ENCODE peak calls at places on chromosomes 5 and 9, in six cellular contexts. Y is esophagus muscularis mucosa, Q is stomach, U is GM23338, D is HCT116, X is sigmoid colon. G is an unnamed sample.

GRCh38 chr9:76949865-76950264 is 44.0 kb upstream of the PRUNE2 start:
- DNase-seq in Y (no peak), Q (no peak), U (no peak), D (no peak), X (no peak), G (no peak)

GRCh38 chr5:11182441-11183080 is 421.5 kb upstream of the DAP start:
- DNase-seq in Y (no peak), Q (no peak), U (peak), D (peak), X (no peak), G (no peak)

GRCh38 chr9:124453586-124454191 is 3.4 kb downstream of the ADGRD2 start:
- DNase-seq in Y (no peak), Q (no peak), U (peak), D (peak), X (no peak), G (no peak)

GRCh38 chr9:127977877-127978647 is 2.7 kb downstream of the EEIG1 start:
- DNase-seq in Y (peak), Q (peak), U (peak), D (no peak), X (peak), G (no peak)

GRCh38 chr5:98905857-98906688 is 22.7 kb downstream of the CHD1 start:
- DNase-seq in Y (no peak), Q (no peak), U (peak), D (no peak), X (no peak), G (no peak)

GRCh38 chr5:1550287-1551076 is 26.7 kb upstream of the LPCAT1 start:
- DNase-seq in Y (no peak), Q (no peak), U (no peak), D (no peak), X (peak), G (no peak)

GRCh38 chr9:77751341-77752091 is 103.4 kb upstream of the GNA14 start:
- DNase-seq in Y (no peak), Q (no peak), U (peak), D (peak), X (no peak), G (peak)

GRCh38 chr9:37486616-37487544 is 1.1 kb downstream of the POLR1E start:
- DNase-seq in Y (no peak), Q (no peak), U (no peak), D (no peak), X (peak), G (no peak)

GRCh38 chr9:33241298-33241697 is 1.3 kb downstream of the SPINK4 start:
- DNase-seq in Y (no peak), Q (no peak), U (no peak), D (no peak), X (no peak), G (no peak)

GRCh38 chr5:3531320-3531986 is 64.2 kb upstream of the IRX1 start:
- DNase-seq in Y (peak), Q (no peak), U (peak), D (no peak), X (no peak), G (no peak)

GRCh38 chr9:85554349-85554748 is 187.4 kb downstream of the AGTPBP1 start:
- DNase-seq in Y (no peak), Q (no peak), U (peak), D (no peak), X (no peak), G (no peak)

GRCh38 chr9:98161851-98162250 is 30.6 kb downstream of the CORO2A start:
- DNase-seq in Y (no peak), Q (no peak), U (no peak), D (no peak), X (peak), G (no peak)

GRCh38 chr5:1633605-1634336 is 110.0 kb upstream of the LPCAT1 start:
- DNase-seq in Y (no peak), Q (peak), U (peak), D (peak), X (peak), G (peak)

GRCh38 chr5:13976223-13976622 is 31.7 kb upstream of the DNAH5 start:
- DNase-seq in Y (no peak), Q (no peak), U (no peak), D (no peak), X (no peak), G (no peak)

GRCh38 chr9:111356567-111357244 is 26.7 kb upstream of the OR2K2 start:
- DNase-seq in Y (no peak), Q (no peak), U (no peak), D (peak), X (peak), G (no peak)

GRCh38 chr9:15308511-15308910 is 1.5 kb upstream of the TTC39B start:
- DNase-seq in Y (no peak), Q (no peak), U (no peak), D (no peak), X (no peak), G (no peak)

GRCh38 chr9:95506438-95506691 is 10.4 kb downstream of the PTCH1 start:
- DNase-seq in Y (no peak), Q (no peak), U (no peak), D (no peak), X (no peak), G (no peak)

GRCh38 chr9:82466616-82467251 is 478.2 kb downstream of the SPATA31D1 start:
- DNase-seq in Y (no peak), Q (no peak), U (peak), D (no peak), X (no peak), G (no peak)

GRCh38 chr5:59661939-59662615 is 231.4 kb downstream of the PDE4D start:
- DNase-seq in Y (no peak), Q (no peak), U (peak), D (no peak), X (no peak), G (no peak)

GRCh38 chr5:35644543-35644942 is 26.9 kb downstream of the SPEF2 start:
- DNase-seq in Y (no peak), Q (no peak), U (peak), D (no peak), X (no peak), G (no peak)

GRCh38 chr5:58314356-58315045 is 145.4 kb downstream of the PLK2 start:
- DNase-seq in Y (no peak), Q (no peak), U (no peak), D (no peak), X (no peak), G (peak)

GRCh38 chr9:96149881-96150280 is 152.1 kb downstream of the HSD17B3 start:
- DNase-seq in Y (no peak), Q (no peak), U (no peak), D (no peak), X (no peak), G (no peak)

GRCh38 chr5:131226899-131227298 is 37.0 kb upstream of the CDC42SE2 start:
- DNase-seq in Y (no peak), Q (no peak), U (no peak), D (no peak), X (no peak), G (no peak)

GRCh38 chr5:137778772-137779564 is 24.8 kb upstream of the HNRNPA0 start:
- DNase-seq in Y (no peak), Q (no peak), U (peak), D (peak), X (no peak), G (no peak)

GRCh38 chr5:1021136-1021968 is 12.8 kb downstream of the NKD2 start:
- DNase-seq in Y (no peak), Q (no peak), U (peak), D (no peak), X (peak), G (no peak)

GRCh38 chr9:22722492-22722891 is 275.9 kb downstream of the DMRTA1 start:
- DNase-seq in Y (no peak), Q (no peak), U (peak), D (no peak), X (no peak), G (no peak)

GRCh38 chr5:172871982-172872381 is 37.9 kb downstream of the ERGIC1 start:
- DNase-seq in Y (no peak), Q (no peak), U (no peak), D (no peak), X (no peak), G (no peak)

GRCh38 chr5:93346301-93346700 is 234.7 kb downstream of the NR2F1-AS1 start:
- DNase-seq in Y (no peak), Q (no peak), U (no peak), D (no peak), X (no peak), G (no peak)

GRCh38 chr5:142869883-142870282 is 99.7 kb downstream of the ARHGAP26 start:
- DNase-seq in Y (no peak), Q (peak), U (no peak), D (no peak), X (peak), G (peak)
- TF ChIP-seq POLR2AphosphoS5 in Y (peak), Q (peak), U (no peak), D (no peak), X (peak), G (peak)

GRCh38 chr9:86734762-86735161 is 212.5 kb downstream of the GAS1 start:
- DNase-seq in Y (no peak), Q (no peak), U (no peak), D (no peak), X (no peak), G (no peak)
- TF ChIP-seq POLR2AphosphoS5 in Y (no peak), Q (no peak), U (no peak), D (no peak), X (peak), G (no peak)

GRCh38 chr5:149641000-149641576 is 59.8 kb downstream of the ARHGEF37 start:
- DNase-seq in Y (no peak), Q (peak), U (peak), D (no peak), X (peak), G (peak)
- TF ChIP-seq POLR2AphosphoS5 in Y (no peak), Q (peak), U (no peak), D (no peak), X (peak), G (peak)

DNA sequence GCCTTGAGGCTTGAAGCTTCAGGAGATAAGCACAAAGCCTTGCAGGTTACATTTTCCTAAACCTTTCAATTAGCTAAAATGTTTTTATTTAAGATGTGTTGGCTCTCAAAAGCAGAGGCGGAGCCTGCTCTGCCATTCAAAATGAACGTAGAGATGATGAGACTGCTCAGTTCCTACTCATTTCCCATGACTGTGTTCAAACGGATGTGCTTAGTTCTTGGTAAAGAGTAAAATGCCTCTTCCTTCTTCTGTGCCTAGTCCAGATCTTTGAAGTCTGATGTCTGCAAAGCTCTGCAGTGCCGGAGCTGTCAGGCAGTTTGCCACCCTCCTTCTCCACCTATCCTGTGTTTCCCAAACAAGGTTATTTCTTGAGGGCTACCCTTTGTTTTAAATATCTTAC is 46.3 kb upstream of the ADAMTSL1 start:
- DNase-seq in Y (no peak), Q (no peak), U (no peak), D (no peak), X (no peak), G (no peak)
- TF ChIP-seq POLR2AphosphoS5 in Y (no peak), Q (no peak), U (no peak), D (no peak), X (no peak), G (no peak)

G was measured in prostate gland.